ENCODE peak calls at places on chromosomes 1 and 21, in seven cellular contexts. C, P, E, B, G, J and N are unnamed samples.

GRCh38 chr21:44482581-44483287 is 27.4 kb downstream of the LRRC3 start:
- DNase-seq in C (no peak), P (no peak), E (no peak), B (peak; percentile 49), G (no peak), J (no peak), N (no peak)

GRCh38 chr1:113809651-113810602 is 2.3 kb downstream of the RSBN1 start:
- DNase-seq in C (peak; percentile 28), P (no peak), E (no peak), B (no peak), G (no peak), J (no peak), N (no peak)

GRCh38 chr21:28636988-28637691 is 355.5 kb downstream of the LTN1 start:
- DNase-seq in C (peak; percentile 56), P (peak; percentile 79), E (peak; percentile 85), B (no peak), G (no peak), J (no peak), N (no peak)

GRCh38 chr1:18530567-18531502 is 50.1 kb downstream of the KLHDC7A start:
- DNase-seq in C (no peak), P (no peak), E (peak; percentile 1), B (peak; percentile 32), G (no peak), J (no peak), N (no peak)

GRCh38 chr1:218585565-218586184 is 240.5 kb downstream of the TGFB2 start:
- DNase-seq in C (no peak), P (peak; percentile 71), E (no peak), B (no peak), G (no peak), J (no peak), N (no peak)

GRCh38 chr1:216111842-216112241 is 311.4 kb downstream of the USH2A start:
- DNase-seq in C (no peak), P (peak; percentile 23), E (no peak), B (no peak), G (no peak), J (no peak), N (no peak)

GRCh38 chr1:10975567-10976326 is 36.7 kb upstream of the TARDBP start:
- DNase-seq in C (peak; percentile 95), P (peak; percentile 38), E (no peak), B (no peak), G (no peak), J (no peak), N (no peak)

GRCh38 chr1:170356585-170356984 is 175.4 kb upstream of the GORAB start:
- DNase-seq in C (no peak), P (no peak), E (no peak), B (no peak), G (no peak), J (no peak), N (no peak)

DNA sequence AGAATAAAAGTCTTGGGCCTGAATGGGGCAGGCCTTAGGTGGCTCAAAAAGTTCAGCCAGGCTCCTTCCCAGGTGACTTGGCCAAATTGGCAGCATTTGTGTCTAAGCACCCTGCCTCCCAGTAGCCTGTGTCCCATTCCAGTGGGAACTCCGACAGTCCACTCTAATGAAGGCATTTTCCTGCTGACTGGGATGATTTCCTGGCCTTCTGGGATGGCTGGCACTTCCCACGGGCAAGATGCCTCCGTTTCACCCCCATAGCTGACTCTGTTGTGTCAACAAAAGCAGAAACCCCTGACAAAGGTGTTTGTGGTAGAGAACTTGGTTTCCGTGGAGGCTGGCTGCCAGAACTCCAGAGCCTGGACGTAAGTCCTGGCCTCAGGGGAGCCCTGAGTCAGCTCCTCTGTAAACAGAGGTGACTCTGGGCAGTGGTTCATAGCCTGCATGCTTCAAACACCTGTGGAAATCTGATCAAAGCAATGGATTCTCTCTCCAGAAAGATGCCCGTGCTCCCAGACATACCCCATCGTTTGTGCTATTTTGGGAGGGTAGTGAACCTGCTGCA is 36.6 kb downstream of the WNT3A start:
- DNase-seq in C (no peak), P (no peak), E (no peak), B (no peak), G (no peak), J (no peak), N (no peak)
- H3K4me3 ChIP-seq in C (no peak overlapping the region), P (no peak overlapping the region), E (no peak overlapping the region), B (no peak overlapping the region), G (no peak overlapping the region), J (no peak overlapping the region), N (no peak overlapping the region)

GRCh38 chr1:90731382-90732050 is 14.4 kb upstream of the BARHL2 start:
- DNase-seq in C (no peak), P (no peak), E (no peak), B (no peak), G (no peak), J (no peak), N (no peak)
- H3K4me3 ChIP-seq in C (no peak overlapping the region), P (no peak overlapping the region), E (no peak overlapping the region), B (no peak overlapping the region), G (no peak overlapping the region), J (no peak overlapping the region), N (no peak overlapping the region)

DNA sequence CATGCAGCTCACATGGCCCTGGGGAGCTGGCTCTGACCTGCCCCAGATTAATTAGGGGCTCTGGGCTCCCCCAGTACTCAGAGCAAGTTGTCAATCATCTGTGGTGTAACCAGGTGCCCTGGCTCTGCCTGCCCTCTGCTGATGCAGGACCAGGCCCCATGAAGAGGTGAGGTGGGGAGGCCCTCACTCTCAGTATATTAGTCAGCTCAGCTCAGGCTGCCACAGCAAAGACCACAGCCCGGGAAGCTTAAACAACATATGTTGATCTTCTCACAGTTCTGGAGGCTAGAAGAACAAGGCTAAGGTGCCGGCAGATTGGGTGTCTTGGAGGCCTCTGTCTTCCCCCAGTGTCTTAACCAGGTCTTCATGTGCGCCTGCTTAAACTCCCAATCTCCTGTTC is 66.5 kb downstream of the FCRL5 start:
- DNase-seq in C (no peak), P (no peak), E (no peak), B (no peak), G (no peak), J (no peak), N (no peak)
- H3K4me3 ChIP-seq in C (no peak overlapping the region), P (no peak overlapping the region), E (no peak overlapping the region), B (no peak overlapping the region), G (no peak overlapping the region), J (no peak overlapping the region), N (no peak overlapping the region)

DNA sequence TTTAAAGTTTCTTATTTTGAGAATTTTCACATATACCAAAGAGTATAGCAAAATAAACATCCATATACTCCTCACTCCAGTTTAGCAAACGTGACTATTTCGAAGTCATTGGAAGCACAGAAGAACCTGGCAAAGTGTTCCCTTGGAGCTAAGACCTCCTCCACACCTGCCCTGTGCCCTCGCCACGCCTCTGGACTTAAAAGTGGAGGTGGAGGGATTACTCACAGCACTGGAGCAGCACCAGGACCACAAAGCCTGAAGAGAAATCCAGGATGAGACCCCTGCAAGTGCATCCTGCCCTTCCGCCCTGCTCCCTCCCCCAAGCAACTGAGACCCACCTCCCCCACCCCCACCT is 436 bp downstream of the CHI3L1 start:
- DNase-seq in C (no peak), P (no peak), E (no peak), B (no peak), G (no peak), J (no peak), N (no peak)
- H3K4me3 ChIP-seq in C (no peak overlapping the region), P (no peak overlapping the region), E (no peak overlapping the region), B (no peak overlapping the region), G (no peak overlapping the region), J (no peak overlapping the region), N (no peak overlapping the region)

GRCh38 chr1:204580862-204581261 is 64.7 kb downstream of the MDM4 start:
- DNase-seq in C (no peak), P (no peak), E (no peak), B (no peak), G (no peak), J (no peak), N (no peak)
- H3K4me3 ChIP-seq in C (no peak overlapping the region), P (no peak overlapping the region), E (no peak overlapping the region), B (no peak overlapping the region), G (no peak overlapping the region), J (no peak overlapping the region), N (no peak overlapping the region)

GRCh38 chr1:212456166-212456528 is 23.4 kb downstream of the NENF start:
- DNase-seq in C (no peak), P (no peak), E (no peak), B (no peak), G (no peak), J (no peak), N (no peak)
- H3K4me3 ChIP-seq in C (no peak overlapping the region), P (no peak overlapping the region), E (no peak overlapping the region), B (no peak overlapping the region), G (peak overlapping the region; percentile 9), J (no peak overlapping the region), N (no peak overlapping the region)

DNA sequence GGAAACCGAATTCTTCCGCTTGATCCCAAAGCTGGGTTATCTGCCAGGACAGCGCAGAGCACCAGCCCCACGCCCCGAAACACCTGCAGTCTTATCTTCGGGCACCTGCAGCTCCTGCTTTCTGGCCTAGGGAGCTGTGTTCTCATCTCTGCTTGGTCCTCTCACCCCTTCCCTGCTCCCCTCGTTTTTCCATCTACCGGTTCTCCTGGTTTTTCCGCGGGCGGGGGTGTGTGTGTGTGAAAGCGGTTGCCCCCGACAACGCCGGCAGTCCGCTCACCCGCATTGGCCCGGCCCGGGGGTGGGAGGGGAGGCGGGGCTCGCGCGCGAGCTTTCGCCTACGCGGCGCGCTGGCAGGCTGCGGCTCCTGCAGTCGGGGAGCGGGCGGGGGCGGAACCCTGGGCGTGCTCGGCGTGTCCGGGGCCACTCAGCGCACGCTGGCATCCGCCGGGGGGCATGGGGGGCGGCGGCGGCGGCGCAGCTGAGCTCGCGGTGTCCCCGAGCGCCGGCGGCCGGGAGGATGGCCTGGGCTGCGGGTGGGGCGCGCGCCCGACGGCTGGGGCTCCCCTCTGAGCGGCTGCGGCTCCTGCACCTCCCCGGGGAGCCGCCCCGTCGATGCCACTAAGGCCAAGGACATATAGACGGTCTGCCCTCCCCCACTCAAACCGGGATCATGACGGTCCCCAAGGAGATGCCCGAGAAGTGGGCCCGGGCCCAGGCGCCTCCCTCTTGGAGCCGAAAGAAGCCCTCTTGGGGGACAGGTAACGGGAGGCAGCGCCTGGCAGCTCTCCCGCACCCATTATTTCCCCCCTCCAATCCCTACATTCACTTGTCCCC is 3.2 kb downstream of the ATP8B2 start:
- DNase-seq in C (no peak), P (peak; percentile 42), E (peak; percentile 89), B (no peak), G (peak; percentile 85), J (peak; percentile 87), N (peak; percentile 86)
- H3K4me3 ChIP-seq in C (peak overlapping the region; percentile 39), P (peak overlapping the region; percentile 32), E (peak overlapping the region; percentile 91), B (no peak overlapping the region), G (peak overlapping the region; percentile 66), J (peak overlapping the region; percentile 80), N (peak overlapping the region; percentile 53)

GRCh38 chr1:30995990-30996612 is 69.4 kb downstream of the PUM1 start:
- DNase-seq in C (no peak), P (no peak), E (no peak), B (no peak), G (no peak), J (no peak), N (no peak)
- H3K4me3 ChIP-seq in C (no peak overlapping the region), P (no peak overlapping the region), E (no peak overlapping the region), B (no peak overlapping the region), G (no peak overlapping the region), J (no peak overlapping the region), N (no peak overlapping the region)